ENCODE peak calls at places on chromosomes 1 and 21, in seven cellular contexts. One of them, this sample, is unnamed.

GRCh38 chr1:17661546-17662157 is 93.5 kb upstream of the ACTL8 start:
- DNase-seq in PC-3: peak
- DNase-seq in fibroblast of mammary gland: peak
- DNase-seq in GM12865: peak
- DNase-seq in AG10803: peak
- DNase-seq in suprapubic skin: no peak
- DNase-seq in A549: peak
- DNase-seq in this sample: peak

GRCh38 chr1:47569681-47570470 is 132.0 kb downstream of the FOXD2 start:
- DNase-seq in PC-3: peak
- DNase-seq in fibroblast of mammary gland: peak
- DNase-seq in GM12865: no peak
- DNase-seq in AG10803: peak
- DNase-seq in suprapubic skin: no peak
- DNase-seq in A549: peak
- DNase-seq in this sample: peak

GRCh38 chr1:5915587-5916571 is 76.3 kb downstream of the NPHP4 start:
- DNase-seq in PC-3: peak
- DNase-seq in fibroblast of mammary gland: peak
- DNase-seq in GM12865: peak
- DNase-seq in AG10803: peak
- DNase-seq in suprapubic skin: no peak
- DNase-seq in A549: peak
- DNase-seq in this sample: peak

GRCh38 chr1:213419369-213420030 is 368.5 kb downstream of the RPS6KC1 start:
- DNase-seq in PC-3: no peak
- DNase-seq in fibroblast of mammary gland: peak
- DNase-seq in GM12865: no peak
- DNase-seq in AG10803: no peak
- DNase-seq in suprapubic skin: no peak
- DNase-seq in A549: no peak
- DNase-seq in this sample: no peak

GRCh38 chr1:43367026-43367903 is 546 bp downstream of the ELOVL1 start:
- DNase-seq in PC-3: peak
- DNase-seq in fibroblast of mammary gland: no peak
- DNase-seq in GM12865: peak
- DNase-seq in AG10803: no peak
- DNase-seq in suprapubic skin: no peak
- DNase-seq in A549: peak
- DNase-seq in this sample: no peak

GRCh38 chr21:16794944-16795343 is 717.9 kb upstream of the CXADR start:
- DNase-seq in PC-3: peak
- DNase-seq in fibroblast of mammary gland: peak
- DNase-seq in GM12865: no peak
- DNase-seq in AG10803: peak
- DNase-seq in suprapubic skin: no peak
- DNase-seq in A549: peak
- DNase-seq in this sample: peak

GRCh38 chr1:207049974-207050391 is 1.0 kb downstream of the YOD1 start:
- DNase-seq in PC-3: peak
- DNase-seq in fibroblast of mammary gland: peak
- DNase-seq in GM12865: peak
- DNase-seq in AG10803: peak
- DNase-seq in suprapubic skin: no peak
- DNase-seq in A549: no peak
- DNase-seq in this sample: peak

GRCh38 chr1:189659731-189660130 is 817.9 kb downstream of the BRINP3 start:
- DNase-seq in PC-3: peak
- DNase-seq in fibroblast of mammary gland: no peak
- DNase-seq in GM12865: no peak
- DNase-seq in AG10803: no peak
- DNase-seq in suprapubic skin: no peak
- DNase-seq in A549: no peak
- DNase-seq in this sample: no peak

GRCh38 chr1:43783671-43784205 is 76.4 kb downstream of the ST3GAL3 start:
- DNase-seq in PC-3: peak
- DNase-seq in fibroblast of mammary gland: peak
- DNase-seq in GM12865: peak
- DNase-seq in AG10803: no peak
- DNase-seq in suprapubic skin: no peak
- DNase-seq in A549: peak
- DNase-seq in this sample: peak

GRCh38 chr1:7608628-7609295 is 162.3 kb upstream of the VAMP3 start:
- DNase-seq in PC-3: no peak
- DNase-seq in fibroblast of mammary gland: no peak
- DNase-seq in GM12865: no peak
- DNase-seq in AG10803: no peak
- DNase-seq in suprapubic skin: peak
- DNase-seq in A549: no peak
- DNase-seq in this sample: no peak

GRCh38 chr1:7303554-7304347 is 467.3 kb upstream of the VAMP3 start:
- DNase-seq in PC-3: no peak
- DNase-seq in fibroblast of mammary gland: no peak
- DNase-seq in GM12865: no peak
- DNase-seq in AG10803: no peak
- DNase-seq in suprapubic skin: no peak
- DNase-seq in A549: no peak
- DNase-seq in this sample: no peak

GRCh38 chr1:7989762-7990428 is 28.4 kb downstream of the PARK7 start:
- DNase-seq in PC-3: no peak
- DNase-seq in fibroblast of mammary gland: no peak
- DNase-seq in GM12865: no peak
- DNase-seq in AG10803: peak
- DNase-seq in suprapubic skin: no peak
- DNase-seq in A549: no peak
- DNase-seq in this sample: no peak

GRCh38 chr1:235442788-235443429 is 61.3 kb downstream of the B3GALNT2 start:
- DNase-seq in PC-3: peak
- DNase-seq in fibroblast of mammary gland: peak
- DNase-seq in GM12865: no peak
- DNase-seq in AG10803: peak
- DNase-seq in suprapubic skin: no peak
- DNase-seq in A549: peak
- DNase-seq in this sample: peak

GRCh38 chr1:44103270-44104131 is 15.1 kb upstream of the KLF17 start:
- DNase-seq in PC-3: no peak
- DNase-seq in fibroblast of mammary gland: peak
- DNase-seq in GM12865: no peak
- DNase-seq in AG10803: no peak
- DNase-seq in suprapubic skin: no peak
- DNase-seq in A549: no peak
- DNase-seq in this sample: no peak

DNA sequence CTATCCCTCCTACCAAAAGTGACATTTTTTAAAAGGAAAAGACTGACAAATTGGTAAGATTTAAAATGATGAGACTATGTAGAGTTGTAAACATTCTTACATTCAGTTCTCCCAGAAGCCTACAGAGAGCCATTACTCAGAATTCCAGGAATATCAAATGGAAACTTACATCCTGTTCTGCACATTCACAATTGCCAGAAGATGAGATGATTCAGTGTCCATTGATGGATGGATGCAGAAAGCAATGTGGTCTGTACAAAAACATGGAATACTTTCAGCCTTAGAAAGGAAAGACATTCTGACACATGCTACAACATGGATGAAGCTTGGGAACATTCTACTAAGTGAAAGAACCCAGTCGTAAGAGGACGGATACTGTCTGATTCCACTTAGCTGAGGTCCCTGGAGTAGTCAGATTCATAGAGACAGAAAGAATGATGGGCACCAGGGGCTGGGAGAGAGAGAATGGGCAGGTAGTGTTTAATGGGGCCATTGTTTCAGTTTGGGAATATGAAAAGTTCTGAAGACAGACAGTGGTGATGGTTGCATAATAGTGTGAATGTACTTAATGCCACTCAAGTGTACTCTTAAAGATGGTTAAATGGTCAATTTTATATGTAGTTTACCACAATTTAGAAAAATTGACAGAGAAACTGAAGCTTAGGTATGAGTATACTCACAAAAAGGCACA is 16.6 kb downstream of the MX1 start:
- DNase-seq in PC-3: no peak
- DNase-seq in fibroblast of mammary gland: peak
- DNase-seq in GM12865: no peak
- DNase-seq in AG10803: peak
- DNase-seq in suprapubic skin: no peak
- DNase-seq in A549: no peak
- DNase-seq in this sample: no peak
- TF ChIP-seq CTCF in PC-3: no peak
- TF ChIP-seq CTCF in fibroblast of mammary gland: no peak
- TF ChIP-seq CTCF in GM12865: no peak
- TF ChIP-seq CTCF in AG10803: no peak
- TF ChIP-seq CTCF in suprapubic skin: no peak
- TF ChIP-seq CTCF in A549: no peak
- TF ChIP-seq CTCF in this sample: no peak

GRCh38 chr1:205569411-205570172 is 62.2 kb downstream of the ELK4 start:
- DNase-seq in PC-3: peak
- DNase-seq in fibroblast of mammary gland: no peak
- DNase-seq in GM12865: no peak
- DNase-seq in AG10803: no peak
- DNase-seq in suprapubic skin: peak
- DNase-seq in A549: no peak
- DNase-seq in this sample: no peak

GRCh38 chr1:205567716-205568115 is 63.2 kb downstream of the CDK18 start:
- DNase-seq in PC-3: no peak
- DNase-seq in fibroblast of mammary gland: no peak
- DNase-seq in GM12865: no peak
- DNase-seq in AG10803: no peak
- DNase-seq in suprapubic skin: peak
- DNase-seq in A549: no peak
- DNase-seq in this sample: no peak

GRCh38 chr1:205570173-205570501 is 61.7 kb downstream of the ELK4 start:
- DNase-seq in PC-3: no peak
- DNase-seq in fibroblast of mammary gland: no peak
- DNase-seq in GM12865: no peak
- DNase-seq in AG10803: no peak
- DNase-seq in suprapubic skin: peak
- DNase-seq in A549: no peak
- DNase-seq in this sample: no peak

GRCh38 chr1:205568135-205568468 is 63.6 kb downstream of the CDK18 start:
- DNase-seq in PC-3: no peak
- DNase-seq in fibroblast of mammary gland: no peak
- DNase-seq in GM12865: no peak
- DNase-seq in AG10803: no peak
- DNase-seq in suprapubic skin: peak
- DNase-seq in A549: no peak
- DNase-seq in this sample: no peak

GRCh38 chr1:205568469-205569361 is 63.1 kb downstream of the ELK4 start:
- DNase-seq in PC-3: peak
- DNase-seq in fibroblast of mammary gland: no peak
- DNase-seq in GM12865: no peak
- DNase-seq in AG10803: no peak
- DNase-seq in suprapubic skin: peak
- DNase-seq in A549: no peak
- DNase-seq in this sample: no peak
- H3K4me3 ChIP-seq in PC-3: peak
- H3K4me3 ChIP-seq in fibroblast of mammary gland: no peak
- H3K4me3 ChIP-seq in GM12865: no peak
- H3K4me3 ChIP-seq in AG10803: no peak
- H3K4me3 ChIP-seq in suprapubic skin: peak
- H3K4me3 ChIP-seq in A549: peak
- H3K4me3 ChIP-seq in this sample: no peak

GRCh38 chr1:222813866-222814535 is 838 bp upstream of the DISP1 start:
- DNase-seq in PC-3: no peak
- DNase-seq in fibroblast of mammary gland: peak
- DNase-seq in GM12865: no peak
- DNase-seq in AG10803: no peak
- DNase-seq in suprapubic skin: no peak
- DNase-seq in A549: no peak
- DNase-seq in this sample: peak

GRCh38 chr1:222817529-222817928 is 2.7 kb downstream of the DISP1 start:
- DNase-seq in PC-3: peak
- DNase-seq in fibroblast of mammary gland: peak
- DNase-seq in GM12865: peak
- DNase-seq in AG10803: peak
- DNase-seq in suprapubic skin: no peak
- DNase-seq in A549: peak
- DNase-seq in this sample: peak

GRCh38 chr1:222815367-222815765 is 527 bp downstream of the DISP1 start:
- DNase-seq in PC-3: peak
- DNase-seq in fibroblast of mammary gland: peak
- DNase-seq in GM12865: no peak
- DNase-seq in AG10803: no peak
- DNase-seq in suprapubic skin: no peak
- DNase-seq in A549: peak
- DNase-seq in this sample: no peak

GRCh38 chr1:222811671-222812070 is 3.2 kb upstream of the DISP1 start:
- DNase-seq in PC-3: no peak
- DNase-seq in fibroblast of mammary gland: no peak
- DNase-seq in GM12865: no peak
- DNase-seq in AG10803: no peak
- DNase-seq in suprapubic skin: no peak
- DNase-seq in A549: no peak
- DNase-seq in this sample: no peak

GRCh38 chr1:222814536-222815366 is at the start of gene DISP1:
- DNase-seq in PC-3: peak
- DNase-seq in fibroblast of mammary gland: peak
- DNase-seq in GM12865: peak
- DNase-seq in AG10803: peak
- DNase-seq in suprapubic skin: peak
- DNase-seq in A549: peak
- DNase-seq in this sample: peak
- TF ChIP-seq CTCF in PC-3: no peak
- TF ChIP-seq CTCF in fibroblast of mammary gland: no peak
- TF ChIP-seq CTCF in GM12865: no peak
- TF ChIP-seq CTCF in AG10803: no peak
- TF ChIP-seq CTCF in suprapubic skin: no peak
- TF ChIP-seq CTCF in A549: no peak
- TF ChIP-seq CTCF in this sample: no peak

GRCh38 chr1:23558140-23558871 is 995 bp downstream of the ID3 start:
- DNase-seq in PC-3: peak
- DNase-seq in fibroblast of mammary gland: no peak
- DNase-seq in GM12865: peak
- DNase-seq in AG10803: peak
- DNase-seq in suprapubic skin: peak
- DNase-seq in A549: no peak
- DNase-seq in this sample: peak
- H3K4me3 ChIP-seq in PC-3: peak
- H3K4me3 ChIP-seq in fibroblast of mammary gland: peak
- H3K4me3 ChIP-seq in GM12865: peak
- H3K4me3 ChIP-seq in AG10803: peak
- H3K4me3 ChIP-seq in suprapubic skin: peak
- H3K4me3 ChIP-seq in A549: peak
- H3K4me3 ChIP-seq in this sample: peak

DNA sequence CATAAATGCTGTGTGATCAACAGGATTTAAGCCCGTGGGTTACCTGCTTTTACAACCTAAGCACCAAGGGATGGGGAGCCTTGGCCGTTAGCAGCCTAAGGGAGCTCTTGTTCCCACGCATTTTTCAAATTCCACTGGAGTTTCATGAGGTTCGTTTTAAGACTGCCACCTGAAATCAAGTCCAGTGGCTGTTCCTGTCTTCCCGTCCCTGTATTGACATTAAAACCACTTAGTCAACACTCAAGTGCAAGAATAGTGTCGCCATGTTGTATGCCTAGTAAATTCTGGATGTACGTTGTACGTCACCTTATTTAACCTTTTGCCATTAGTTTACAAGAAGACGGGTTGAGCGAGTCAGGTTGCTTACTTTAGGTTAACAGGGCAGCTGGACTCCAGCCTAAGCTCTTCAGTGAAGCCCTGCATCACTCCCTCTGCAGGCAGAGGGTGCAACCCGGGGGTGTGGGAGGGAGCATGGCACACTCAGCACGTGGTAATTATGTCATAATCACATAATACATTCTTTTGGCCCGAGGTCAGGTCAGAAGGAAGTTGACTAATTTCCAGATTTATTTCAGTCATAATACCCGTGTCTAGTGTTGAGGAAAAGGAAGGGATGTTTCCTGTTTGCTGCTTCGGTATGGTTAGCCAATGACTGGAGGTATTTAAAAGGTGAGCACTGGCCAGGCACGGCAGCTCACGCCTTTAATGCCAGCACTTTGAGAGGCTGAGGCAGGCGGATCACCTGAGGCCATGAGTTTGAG is 42.5 kb downstream of the CNST start:
- DNase-seq in PC-3: peak
- DNase-seq in fibroblast of mammary gland: peak
- DNase-seq in GM12865: peak
- DNase-seq in AG10803: peak
- DNase-seq in suprapubic skin: peak
- DNase-seq in A549: peak
- DNase-seq in this sample: peak
- TF ChIP-seq CTCF in PC-3: peak
- TF ChIP-seq CTCF in fibroblast of mammary gland: peak
- TF ChIP-seq CTCF in GM12865: no peak
- TF ChIP-seq CTCF in AG10803: peak
- TF ChIP-seq CTCF in suprapubic skin: no peak
- TF ChIP-seq CTCF in A549: no peak
- TF ChIP-seq CTCF in this sample: peak

This sample was measured in astrocyte of the spinal cord.